ENCODE peak calls at places on chromosomes 11 and 22, in four cellular contexts. K, D, X and H are unnamed samples.

GRCh38 chr11:93542753-93543246 is 391 bp downstream of the SMCO4 start:
- DNase-seq in K (peak; percentile 68), D (no peak), X (no peak), H (no peak)

GRCh38 chr11:122652495-122652894 is 3.0 kb upstream of the UBASH3B start:
- DNase-seq in K (no peak), D (no peak), X (no peak), H (no peak)

GRCh38 chr11:111735262-111736116 is 30.7 kb downstream of the PPP2R1B start:
- DNase-seq in K (peak; percentile 93), D (no peak), X (no peak), H (peak; percentile 99)

GRCh38 chr11:110347660-110348059 is 51.2 kb upstream of the RDX start:
- DNase-seq in K (no peak), D (no peak), X (no peak), H (no peak)

GRCh38 chr11:61011950-61012830 is 40.7 kb downstream of the CD6 start:
- DNase-seq in K (no peak), D (no peak), X (no peak), H (peak; percentile 62)

GRCh38 chr11:89201138-89201537 is 23.5 kb downstream of the TYR start:
- DNase-seq in K (no peak), D (no peak), X (no peak), H (no peak)

GRCh38 chr22:38029370-38029769 is 27.8 kb upstream of the PICK1 start:
- DNase-seq in K (no peak), D (no peak), X (no peak), H (no peak)

GRCh38 chr11:75562836-75563484 is 907 bp downstream of the SERPINH1 start:
- DNase-seq in K (no peak), D (no peak), X (no peak), H (peak; percentile 72)

GRCh38 chr11:130449996-130450419 is 1.6 kb downstream of the ADAMTS15 start:
- DNase-seq in K (peak; percentile 98), D (no peak), X (no peak), H (peak; percentile 93)

GRCh38 chr11:67372993-67373915 is at the start of gene CLCF1:
- DNase-seq in K (peak; percentile 92), D (peak; percentile 60), X (no peak), H (peak; percentile 84)

GRCh38 chr22:25113316-25113721 is 86.3 kb upstream of the CRYBB3 start:
- DNase-seq in K (no peak), D (no peak), X (no peak), H (no peak)

DNA sequence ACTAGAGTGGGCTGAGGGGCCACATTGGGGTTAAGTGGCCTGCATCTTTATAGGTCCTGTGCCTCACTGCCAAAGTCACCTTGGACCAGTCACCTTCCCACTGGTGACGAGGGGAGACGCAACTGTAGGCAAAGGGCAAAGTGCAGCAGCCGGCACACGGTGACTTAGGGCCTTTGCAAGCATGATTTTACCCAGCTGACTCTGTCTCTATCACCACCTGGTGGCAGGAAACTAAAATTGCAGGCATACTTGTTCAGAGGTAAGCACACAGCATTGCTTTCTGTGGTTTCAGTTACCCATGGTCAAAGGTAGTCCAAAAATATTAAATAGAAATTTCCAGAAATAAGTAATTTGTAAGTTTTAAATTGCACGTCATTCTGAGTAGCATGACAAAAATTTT is 1164.4 kb downstream of the BRD1 start:
- DNase-seq in K (no peak), D (peak; percentile 10), X (no peak), H (no peak)
- H3K4me3 ChIP-seq in K (no peak overlapping the region), D (no peak overlapping the region), X (no peak overlapping the region), H (no peak overlapping the region)

GRCh38 chr11:3984896-3985295 is 109.7 kb upstream of the RRM1 start:
- DNase-seq in K (no peak), D (peak; percentile 50), X (no peak), H (peak; percentile 61)
- TF ChIP-seq CTCF in K (no peak), D (peak; percentile 61), X (peak; percentile 15), H (peak; percentile 52)

GRCh38 chr11:118010738-118011461 is 24.7 kb downstream of the IL10RA start:
- DNase-seq in K (peak; percentile 81), D (peak; percentile 93), X (no peak), H (no peak)
- H3K4me3 ChIP-seq in K (no peak overlapping the region), D (peak overlapping the region; percentile 54), X (no peak overlapping the region), H (no peak overlapping the region)

GRCh38 chr11:65423516-65424199 is 1.1 kb downstream of the NEAT1 start:
- DNase-seq in K (peak; percentile 67), D (peak; percentile 45), X (no peak), H (peak; percentile 64)

GRCh38 chr11:65424200-65425104 is 1.9 kb downstream of the NEAT1 start:
- DNase-seq in K (peak; percentile 75), D (peak; percentile 71), X (no peak), H (peak; percentile 77)

GRCh38 chr11:65426839-65427690 is 4.5 kb downstream of the NEAT1 start:
- DNase-seq in K (peak; percentile 75), D (peak; percentile 50), X (no peak), H (peak; percentile 86)

GRCh38 chr11:65425971-65426838 is 3.6 kb downstream of the NEAT1 start:
- DNase-seq in K (no peak), D (peak; percentile 80), X (no peak), H (peak; percentile 82)

DNA sequence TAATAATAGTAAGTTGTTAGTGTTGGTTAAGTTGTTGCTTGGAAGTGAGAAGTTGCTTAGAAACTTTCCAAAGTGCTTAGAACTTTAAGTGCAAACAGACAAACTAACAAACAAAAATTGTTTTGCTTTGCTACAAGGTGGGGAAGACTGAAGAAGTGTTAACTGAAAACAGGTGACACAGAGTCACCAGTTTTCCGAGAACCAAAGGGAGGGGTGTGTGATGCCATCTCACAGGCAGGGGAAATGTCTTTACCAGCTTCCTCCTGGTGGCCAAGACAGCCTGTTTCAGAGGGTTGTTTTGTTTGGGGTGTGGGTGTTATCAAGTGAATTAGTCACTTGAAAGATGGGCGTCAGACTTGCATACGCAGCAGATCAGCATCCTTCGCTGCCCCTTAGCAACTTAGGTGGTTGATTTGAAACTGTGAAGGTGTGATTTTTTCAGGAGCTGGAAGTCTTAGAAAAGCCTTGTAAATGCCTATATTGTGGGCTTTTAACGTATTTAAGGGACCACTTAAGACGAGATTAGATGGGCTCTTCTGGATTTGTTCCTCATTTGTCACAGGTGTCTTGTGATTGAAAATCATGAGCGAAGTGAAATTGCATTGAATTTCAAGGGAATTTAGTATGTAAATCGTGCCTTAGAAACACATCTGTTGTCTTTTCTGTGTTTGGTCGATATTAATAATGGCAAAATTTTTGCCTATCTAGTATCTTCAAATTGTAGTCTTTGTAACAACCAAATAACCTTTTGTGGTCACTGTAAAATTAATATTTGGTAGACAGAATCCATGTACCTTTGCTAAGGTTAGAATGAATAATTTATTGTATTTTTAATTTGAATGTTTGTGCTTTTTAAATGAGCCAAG is 2.7 kb downstream of the NEAT1 start:
- DNase-seq in K (peak; percentile 64), D (peak; percentile 86), X (no peak), H (peak; percentile 85)
- TF ChIP-seq CTCF in K (peak; percentile 31), D (peak; percentile 32), X (no peak), H (no peak)

DNA sequence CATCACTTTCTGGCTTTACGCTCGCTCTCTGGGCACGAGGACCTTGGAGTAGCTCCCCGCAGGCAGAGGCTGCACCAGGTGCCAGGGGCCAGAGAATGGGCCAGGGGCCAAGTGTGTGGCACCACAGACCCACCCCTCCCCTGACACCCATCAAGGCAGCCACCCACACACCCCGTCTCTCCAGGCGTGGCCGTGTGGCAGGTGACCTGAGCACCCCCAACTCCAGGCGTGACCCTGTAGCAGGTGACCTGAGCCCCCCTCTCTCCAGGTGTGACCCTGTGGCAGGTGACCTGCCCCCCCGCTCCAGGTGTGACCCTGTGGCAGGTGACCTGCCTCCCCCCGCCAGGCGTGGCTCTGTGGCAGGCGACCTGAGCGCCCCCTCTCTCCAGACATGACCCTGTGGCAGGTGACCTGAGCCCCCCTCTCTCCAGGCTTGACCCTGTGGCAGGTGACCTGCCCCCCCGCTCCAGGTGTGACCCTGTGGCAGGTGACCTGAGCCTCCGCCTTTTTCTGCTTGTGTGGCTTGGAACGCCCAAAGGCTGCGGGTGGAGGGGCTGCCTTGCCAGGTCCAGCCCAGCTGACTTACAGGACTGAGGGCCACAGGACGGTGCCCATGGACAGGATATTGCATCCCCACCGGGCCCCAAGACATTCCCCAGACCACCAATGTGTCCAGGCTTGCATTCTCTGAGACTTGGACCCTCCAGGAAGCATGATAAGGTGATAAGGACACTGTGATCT is 667.2 kb downstream of the BRD1 start:
- DNase-seq in K (no peak), D (no peak), X (no peak), H (no peak)
- H3K4me3 ChIP-seq in K (no peak overlapping the region), D (no peak overlapping the region), X (no peak overlapping the region), H (no peak overlapping the region)

GRCh38 chr11:25838918-25839611 is 492.9 kb upstream of the ANO3 start:
- DNase-seq in K (no peak), D (no peak), X (no peak), H (peak; percentile 11)
- TF ChIP-seq CTCF in K (no peak), D (peak; percentile 23), X (no peak), H (no peak)

DNA sequence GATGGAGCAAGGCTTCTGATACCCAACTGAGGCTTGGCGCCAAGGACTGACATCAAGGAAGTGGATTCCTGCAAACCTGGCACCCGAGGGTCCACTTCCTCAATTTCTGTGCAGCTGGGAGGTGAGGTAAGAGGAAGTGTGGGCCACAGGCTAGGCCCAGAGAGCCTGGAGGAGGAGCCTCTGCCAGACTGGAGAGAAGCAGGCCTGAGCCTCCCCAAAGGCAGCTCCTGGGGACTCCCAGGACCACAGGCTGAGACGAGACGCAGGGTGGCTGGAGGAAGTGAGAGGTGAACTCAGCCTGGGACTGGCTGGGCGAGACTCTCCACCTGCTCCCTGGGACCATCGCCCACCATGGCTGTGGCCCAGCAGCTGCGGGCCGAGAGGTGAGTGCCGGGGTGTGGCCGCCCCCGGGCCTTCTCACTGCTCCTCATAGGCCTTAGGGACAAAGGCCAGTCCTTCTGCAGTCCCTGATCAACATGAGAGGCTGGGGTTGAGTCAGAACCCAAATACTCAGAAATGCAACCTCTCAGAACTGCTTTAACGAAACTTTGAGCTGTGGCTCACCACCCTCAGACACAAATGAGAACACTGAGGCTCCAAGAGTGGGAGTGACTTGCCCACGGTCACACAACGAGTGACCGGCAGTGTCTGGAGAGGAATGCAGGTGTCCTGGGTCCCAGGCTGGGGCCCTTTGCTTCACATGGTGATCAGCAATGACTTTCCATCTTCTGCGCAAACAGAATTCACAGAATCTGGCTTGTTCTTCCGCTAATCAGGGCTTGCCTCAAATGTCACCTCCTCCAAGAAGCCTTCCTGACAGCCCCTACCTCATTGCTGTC is at the start of gene NCF4:
- DNase-seq in K (peak; percentile 80), D (peak; percentile 95), X (no peak), H (no peak)
- H3K4me3 ChIP-seq in K (no peak within 1 kb of the TSS), D (peak within 1 kb of the TSS; percentile 73), X (no peak within 1 kb of the TSS), H (no peak within 1 kb of the TSS)

GRCh38 chr11:12143461-12144258 is 33.3 kb downstream of the MICAL2 start:
- DNase-seq in K (peak; percentile 48), D (no peak), X (no peak), H (peak; percentile 81)

GRCh38 chr11:12142179-12142578 is 31.8 kb downstream of the MICAL2 start:
- DNase-seq in K (no peak), D (no peak), X (no peak), H (no peak)

GRCh38 chr11:12144306-12145174 is 34.1 kb downstream of the MICAL2 start:
- DNase-seq in K (peak; percentile 63), D (no peak), X (no peak), H (no peak)

GRCh38 chr11:12141283-12141682 is 30.9 kb downstream of the MICAL2 start:
- DNase-seq in K (no peak), D (no peak), X (no peak), H (no peak)

GRCh38 chr11:12142909-12143308 is 32.5 kb downstream of the MICAL2 start:
- DNase-seq in K (no peak), D (no peak), X (no peak), H (no peak)
- TF ChIP-seq CTCF in K (no peak), D (no peak), X (no peak), H (no peak)

GRCh38 chr22:42365337-42365865 is 66.8 kb downstream of the NFAM1 start:
- DNase-seq in K (no peak), D (no peak), X (no peak), H (no peak)
- H3K4me3 ChIP-seq in K (no peak overlapping the region), D (no peak overlapping the region), X (no peak overlapping the region), H (no peak overlapping the region)